ENCODE peak calls at places on chromosomes 16 and 17, in five cellular contexts. One of them, this sample, is unnamed.

GRCh38 chr17:16433514-16433913 is 18.1 kb downstream of the TRPV2 start:
- DNase-seq in T-helper 2 cell treated with Interferon-gamma antibody and Interleukin-4, amounts not matched to agents 5 μg/mL and 100 μg/mL, for 36 hours: no peak
- DNase-seq in NCI-H1105: no peak
- DNase-seq in NCI-H1092: no peak
- DNase-seq in MCF 10A: no peak
- DNase-seq in this sample: no peak

GRCh38 chr16:57029161-57030160 is 40.1 kb downstream of the NLRC5 start:
- DNase-seq in T-helper 2 cell treated with Interferon-gamma antibody and Interleukin-4, amounts not matched to agents 5 μg/mL and 100 μg/mL, for 36 hours: no peak
- DNase-seq in NCI-H1105: no peak
- DNase-seq in NCI-H1092: no peak
- DNase-seq in MCF 10A: peak; percentile 57
- DNase-seq in this sample: peak; percentile 87

GRCh38 chr16:75804368-75804767 is 78.1 kb upstream of the CPHXL start:
- DNase-seq in T-helper 2 cell treated with Interferon-gamma antibody and Interleukin-4, amounts not matched to agents 5 μg/mL and 100 μg/mL, for 36 hours: no peak
- DNase-seq in NCI-H1105: no peak
- DNase-seq in NCI-H1092: no peak
- DNase-seq in MCF 10A: no peak
- DNase-seq in this sample: no peak

GRCh38 chr16:4882633-4883285 is 35.5 kb downstream of the UBN1 start:
- DNase-seq in T-helper 2 cell treated with Interferon-gamma antibody and Interleukin-4, amounts not matched to agents 5 μg/mL and 100 μg/mL, for 36 hours: no peak
- DNase-seq in NCI-H1105: peak; percentile 64
- DNase-seq in NCI-H1092: no peak
- DNase-seq in MCF 10A: peak; percentile 94
- DNase-seq in this sample: peak; percentile 66

GRCh38 chr16:67254809-67255552 is 6.2 kb downstream of the SLC9A5 start:
- DNase-seq in T-helper 2 cell treated with Interferon-gamma antibody and Interleukin-4, amounts not matched to agents 5 μg/mL and 100 μg/mL, for 36 hours: no peak
- DNase-seq in NCI-H1105: no peak
- DNase-seq in NCI-H1092: no peak
- DNase-seq in MCF 10A: no peak
- DNase-seq in this sample: no peak

GRCh38 chr16:88558457-88559442 is 11.5 kb upstream of the ZC3H18 start:
- DNase-seq in T-helper 2 cell treated with Interferon-gamma antibody and Interleukin-4, amounts not matched to agents 5 μg/mL and 100 μg/mL, for 36 hours: no peak
- DNase-seq in NCI-H1105: peak; percentile 45
- DNase-seq in NCI-H1092: peak; percentile 28
- DNase-seq in MCF 10A: peak; percentile 47
- DNase-seq in this sample: peak; percentile 68

GRCh38 chr17:17028059-17028877 is 14.0 kb upstream of the MPRIP start:
- DNase-seq in T-helper 2 cell treated with Interferon-gamma antibody and Interleukin-4, amounts not matched to agents 5 μg/mL and 100 μg/mL, for 36 hours: no peak
- DNase-seq in NCI-H1105: no peak
- DNase-seq in NCI-H1092: no peak
- DNase-seq in MCF 10A: peak; percentile 97
- DNase-seq in this sample: peak; percentile 96

GRCh38 chr16:49464877-49465504 is 91.4 kb downstream of the C16orf78 start:
- DNase-seq in T-helper 2 cell treated with Interferon-gamma antibody and Interleukin-4, amounts not matched to agents 5 μg/mL and 100 μg/mL, for 36 hours: peak; percentile 1
- DNase-seq in NCI-H1105: no peak
- DNase-seq in NCI-H1092: no peak
- DNase-seq in MCF 10A: no peak
- DNase-seq in this sample: no peak

GRCh38 chr16:76787394-76787793 is 403.6 kb upstream of the MON1B start:
- DNase-seq in T-helper 2 cell treated with Interferon-gamma antibody and Interleukin-4, amounts not matched to agents 5 μg/mL and 100 μg/mL, for 36 hours: no peak
- DNase-seq in NCI-H1105: no peak
- DNase-seq in NCI-H1092: no peak
- DNase-seq in MCF 10A: peak; percentile 77
- DNase-seq in this sample: no peak

GRCh38 chr17:81858967-81859905 is 1.1 kb downstream of the P4HB start:
- DNase-seq in T-helper 2 cell treated with Interferon-gamma antibody and Interleukin-4, amounts not matched to agents 5 μg/mL and 100 μg/mL, for 36 hours: no peak
- DNase-seq in NCI-H1105: no peak
- DNase-seq in NCI-H1092: no peak
- DNase-seq in MCF 10A: no peak
- DNase-seq in this sample: peak; percentile 44

GRCh38 chr16:17296412-17296811 is 174.3 kb downstream of the XYLT1 start:
- DNase-seq in T-helper 2 cell treated with Interferon-gamma antibody and Interleukin-4, amounts not matched to agents 5 μg/mL and 100 μg/mL, for 36 hours: no peak
- DNase-seq in NCI-H1105: no peak
- DNase-seq in NCI-H1092: no peak
- DNase-seq in MCF 10A: no peak
- DNase-seq in this sample: no peak

GRCh38 chr17:50026901-50027638 is 28.8 kb upstream of the ITGA3 start:
- DNase-seq in T-helper 2 cell treated with Interferon-gamma antibody and Interleukin-4, amounts not matched to agents 5 μg/mL and 100 μg/mL, for 36 hours: peak; percentile 68
- DNase-seq in NCI-H1105: peak; percentile 19
- DNase-seq in NCI-H1092: peak; percentile 53
- DNase-seq in MCF 10A: peak; percentile 89
- DNase-seq in this sample: peak; percentile 94

GRCh38 chr17:64133546-64134215 is 3.7 kb upstream of the ERN1 start:
- DNase-seq in T-helper 2 cell treated with Interferon-gamma antibody and Interleukin-4, amounts not matched to agents 5 μg/mL and 100 μg/mL, for 36 hours: no peak
- DNase-seq in NCI-H1105: peak; percentile 30
- DNase-seq in NCI-H1092: peak; percentile 52
- DNase-seq in MCF 10A: peak; percentile 75
- DNase-seq in this sample: peak; percentile 85

GRCh38 chr16:68790130-68790761 is 53.1 kb upstream of the TANGO6 start:
- DNase-seq in T-helper 2 cell treated with Interferon-gamma antibody and Interleukin-4, amounts not matched to agents 5 μg/mL and 100 μg/mL, for 36 hours: no peak
- DNase-seq in NCI-H1105: no peak
- DNase-seq in NCI-H1092: no peak
- DNase-seq in MCF 10A: peak; percentile 78
- DNase-seq in this sample: peak; percentile 69

GRCh38 chr17:56260421-56260820 is 107.1 kb downstream of the ANKFN1 start:
- DNase-seq in T-helper 2 cell treated with Interferon-gamma antibody and Interleukin-4, amounts not matched to agents 5 μg/mL and 100 μg/mL, for 36 hours: no peak
- DNase-seq in NCI-H1105: no peak
- DNase-seq in NCI-H1092: no peak
- DNase-seq in MCF 10A: no peak
- DNase-seq in this sample: no peak

GRCh38 chr17:28612936-28613872 is 781 bp downstream of the RSKR start:
- DNase-seq in T-helper 2 cell treated with Interferon-gamma antibody and Interleukin-4, amounts not matched to agents 5 μg/mL and 100 μg/mL, for 36 hours: no peak
- DNase-seq in NCI-H1105: peak; percentile 11
- DNase-seq in NCI-H1092: peak; percentile 13
- DNase-seq in MCF 10A: peak; percentile 42
- DNase-seq in this sample: peak; percentile 60

GRCh38 chr16:71794943-71795342 is 13.7 kb downstream of the AP1G1 start:
- DNase-seq in T-helper 2 cell treated with Interferon-gamma antibody and Interleukin-4, amounts not matched to agents 5 μg/mL and 100 μg/mL, for 36 hours: no peak
- DNase-seq in NCI-H1105: no peak
- DNase-seq in NCI-H1092: no peak
- DNase-seq in MCF 10A: no peak
- DNase-seq in this sample: no peak

GRCh38 chr17:6374761-6375312 is 60.1 kb downstream of the AIPL1 start:
- DNase-seq in T-helper 2 cell treated with Interferon-gamma antibody and Interleukin-4, amounts not matched to agents 5 μg/mL and 100 μg/mL, for 36 hours: peak; percentile 75
- DNase-seq in NCI-H1105: no peak
- DNase-seq in NCI-H1092: no peak
- DNase-seq in MCF 10A: peak; percentile 63
- DNase-seq in this sample: peak; percentile 90